ENCODE peak calls at places on chromosomes 12 and 14, in six cellular contexts. X, V, P, N, C and F are unnamed samples.

GRCh38 chr14:34930591-34931069 is 52.2 kb upstream of the SRP54 start:
- DNase-seq in X (no peak), N (no peak), C (peak; percentile 68), V (no peak), P (no peak), F (no peak)

GRCh38 chr12:31387466-31387865 is 61.5 kb upstream of the SINHCAF start:
- DNase-seq in C (no peak), X (no peak), P (peak; percentile 10), N (no peak), V (no peak), F (no peak)

GRCh38 chr12:128387811-128388422 is 120.9 kb downstream of the TMEM132C start:
- DNase-seq in X (no peak), P (no peak), N (no peak), V (peak; percentile 11), C (no peak), F (no peak)

GRCh38 chr12:57619434-57620244 is 8.4 kb downstream of the ARHGEF25 start:
- DNase-seq in N (no peak), X (no peak), C (no peak), V (no peak), P (no peak), F (no peak)

GRCh38 chr12:110993425-110993824 is 73.0 kb upstream of the MYL2 start:
- DNase-seq in N (no peak), P (no peak), X (no peak), C (no peak), V (no peak), F (no peak)

GRCh38 chr14:39102265-39102968 is 618 bp downstream of the SEC23A start:
- DNase-seq in N (no peak), P (no peak), V (no peak), C (peak; percentile 18), X (peak; percentile 48), F (no peak)

GRCh38 chr14:103543140-103543539 is 14.1 kb downstream of the TRMT61A start:
- DNase-seq in X (no peak), V (no peak), C (no peak), P (no peak), N (no peak), F (no peak)

GRCh38 chr12:66403746-66404145 is 101.5 kb downstream of the HELB start:
- DNase-seq in V (no peak), C (no peak), P (peak; percentile 63), X (no peak), N (no peak), F (no peak)

GRCh38 chr14:75476274-75476995 is 45.8 kb upstream of the BATF start:
- DNase-seq in X (no peak), N (no peak), C (no peak), V (no peak), P (no peak), F (no peak)

GRCh38 chr14:36503771-36504741 is 16.0 kb downstream of the NKX2-1 start:
- DNase-seq in P (no peak), C (no peak), X (no peak), V (no peak), N (no peak), F (no peak)

GRCh38 chr12:124024790-124025189 is 51.8 kb downstream of the ZNF664 start:
- DNase-seq in N (no peak), X (no peak), V (no peak), C (no peak), P (no peak), F (no peak)

GRCh38 chr12:120709976-120710804 is at the start of gene UNC119B:
- DNase-seq in P (no peak), V (peak; percentile 71), N (no peak), C (peak; percentile 53), X (peak; percentile 93), F (peak; percentile 71)

GRCh38 chr12:124603910-124604775 is 36.7 kb upstream of the NCOR2 start:
- DNase-seq in P (no peak), X (no peak), C (no peak), V (no peak), N (no peak), F (no peak)

GRCh38 chr12:106492893-106493292 is 89.9 kb upstream of the RFX4 start:
- DNase-seq in C (no peak), N (no peak), X (no peak), P (no peak), V (no peak), F (no peak)

GRCh38 chr14:94026173-94026885 is at the start of gene OTUB2:
- DNase-seq in N (peak; percentile 97), P (peak; percentile 99), V (peak; percentile 93), X (peak; percentile 100), C (peak; percentile 94), F (peak; percentile 93)